ENCODE peak calls at places on chromosome 11, in six cellular contexts. M is fibroblast of mammary gland, Z is OCI-LY7, E is cardiac fibroblast, V is neural crest cell, B is esophagus squamous epithelium. S is an unnamed sample.

GRCh38 chr11:124096364-124096763 is 18.9 kb upstream of the VWA5A start:
- DNase-seq in M (no peak), Z (no peak), E (no peak), V (no peak), B (no peak), S (no peak)

GRCh38 chr11:2576536-2576935 is 123.3 kb downstream of the KCNQ1OT1 start:
- DNase-seq in M (no peak), Z (no peak), E (no peak), V (no peak), B (no peak), S (no peak)

GRCh38 chr11:118401151-118401879 is at the start of gene ATP5MG:
- DNase-seq in M (peak), Z (peak), E (peak), V (peak), B (peak), S (peak)

GRCh38 chr11:32176223-32176811 is 85.4 kb downstream of the RCN1 start:
- DNase-seq in M (peak), Z (peak), E (peak), V (peak), B (peak), S (peak)

GRCh38 chr11:114610984-114611944 is 15.7 kb upstream of the NXPE4 start:
- DNase-seq in M (peak), Z (no peak), E (peak), V (no peak), B (no peak), S (no peak)

GRCh38 chr11:118998822-118999221 is 884 bp downstream of the CENATAC start:
- DNase-seq in M (peak), Z (no peak), E (peak), V (no peak), B (no peak), S (no peak)

GRCh38 chr11:132942611-132943324 is 589.5 kb downstream of the OPCML start:
- DNase-seq in M (no peak), Z (no peak), E (no peak), V (peak), B (no peak), S (no peak)

GRCh38 chr11:11501546-11502274 is 120.1 kb downstream of the GALNT18 start:
- DNase-seq in M (no peak), Z (no peak), E (no peak), V (no peak), B (no peak), S (no peak)

GRCh38 chr11:12674936-12675696 is 895 bp downstream of the TEAD1 start:
- DNase-seq in M (no peak), Z (peak), E (peak), V (no peak), B (no peak), S (peak)

GRCh38 chr11:68470304-68470811 is 9.8 kb downstream of the PPP6R3 start:
- DNase-seq in M (no peak), Z (no peak), E (no peak), V (no peak), B (no peak), S (no peak)

GRCh38 chr11:108069947-108070346 is 51.4 kb upstream of the ACAT1 start:
- DNase-seq in M (peak), Z (no peak), E (peak), V (no peak), B (no peak), S (no peak)

GRCh38 chr11:61027141-61027840 is 55.8 kb downstream of the CD6 start:
- DNase-seq in M (no peak), Z (no peak), E (no peak), V (no peak), B (no peak), S (no peak)

GRCh38 chr11:127471662-127472061 is 471.1 kb upstream of the KIRREL3 start:
- DNase-seq in M (no peak), Z (no peak), E (no peak), V (no peak), B (no peak), S (no peak)
- TF ChIP-seq CTCF in M (no peak), Z (peak), E (no peak), V (no peak), B (no peak), S (peak)

DNA sequence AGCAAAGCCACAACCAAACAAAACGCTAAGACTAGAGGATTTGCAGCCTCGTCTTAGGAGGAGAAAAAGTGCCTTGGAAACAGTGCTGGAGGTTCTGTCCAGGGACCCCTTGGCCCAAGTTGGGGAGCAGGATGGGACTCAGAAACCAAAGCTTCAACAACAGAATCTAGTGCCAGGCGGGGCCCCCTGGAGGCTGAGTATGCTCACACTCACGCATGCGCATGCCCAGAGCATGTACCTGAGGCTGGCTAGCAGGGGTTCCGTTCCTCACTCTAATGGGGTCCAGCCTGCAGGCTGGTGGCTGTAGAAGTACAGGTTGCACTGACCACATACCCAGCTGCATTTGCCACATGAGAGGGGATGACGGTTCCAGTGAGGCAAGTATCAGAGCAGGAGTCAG is 568.6 kb upstream of the CADM1 start:
- DNase-seq in M (no peak), Z (peak), E (no peak), V (peak), B (no peak), S (no peak)
- TF ChIP-seq CTCF in M (no peak), Z (peak), E (no peak), V (peak), B (no peak), S (peak)

GRCh38 chr11:73530109-73530508 is 67.8 kb downstream of the FAM168A start:
- DNase-seq in M (no peak), Z (peak), E (no peak), V (no peak), B (no peak), S (no peak)
- TF ChIP-seq CTCF in M (peak), Z (peak), E (peak), V (peak), B (no peak), S (peak)

GRCh38 chr11:17512101-17512500 is 32.1 kb downstream of the USH1C start:
- DNase-seq in M (no peak), Z (no peak), E (no peak), V (no peak), B (no peak), S (no peak)

GRCh38 chr11:17516551-17517150 is 27.6 kb downstream of the USH1C start:
- DNase-seq in M (no peak), Z (no peak), E (no peak), V (no peak), B (no peak), S (no peak)

GRCh38 chr11:17515443-17516176 is 28.6 kb downstream of the USH1C start:
- DNase-seq in M (no peak), Z (no peak), E (no peak), V (no peak), B (no peak), S (no peak)

GRCh38 chr11:17513853-17514252 is 30.4 kb downstream of the USH1C start:
- DNase-seq in M (peak), Z (no peak), E (no peak), V (no peak), B (no peak), S (no peak)

DNA sequence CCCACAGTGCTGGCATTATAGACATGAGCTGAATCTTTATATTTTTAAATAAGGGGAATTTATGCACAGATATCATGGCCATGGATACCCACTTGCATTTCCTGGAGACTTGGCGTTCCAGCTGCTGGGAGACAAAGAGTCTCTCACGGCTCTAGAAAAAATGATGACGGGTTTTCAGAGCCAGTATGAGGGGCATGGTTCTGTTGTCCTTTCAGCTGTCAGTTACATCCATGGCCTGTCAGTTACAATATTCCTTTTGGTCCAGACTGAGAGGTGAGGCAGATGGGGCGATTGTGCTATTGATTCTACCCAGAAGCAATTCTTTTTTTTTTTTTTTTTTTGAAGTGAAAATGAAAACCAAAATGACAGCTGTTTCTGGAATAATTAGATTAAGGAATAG is 29.7 kb downstream of the USH1C start:
- DNase-seq in M (no peak), Z (no peak), E (no peak), V (no peak), B (no peak), S (no peak)
- TF ChIP-seq CTCF in M (no peak), Z (no peak), E (no peak), V (no peak), B (no peak), S (no peak)

DNA sequence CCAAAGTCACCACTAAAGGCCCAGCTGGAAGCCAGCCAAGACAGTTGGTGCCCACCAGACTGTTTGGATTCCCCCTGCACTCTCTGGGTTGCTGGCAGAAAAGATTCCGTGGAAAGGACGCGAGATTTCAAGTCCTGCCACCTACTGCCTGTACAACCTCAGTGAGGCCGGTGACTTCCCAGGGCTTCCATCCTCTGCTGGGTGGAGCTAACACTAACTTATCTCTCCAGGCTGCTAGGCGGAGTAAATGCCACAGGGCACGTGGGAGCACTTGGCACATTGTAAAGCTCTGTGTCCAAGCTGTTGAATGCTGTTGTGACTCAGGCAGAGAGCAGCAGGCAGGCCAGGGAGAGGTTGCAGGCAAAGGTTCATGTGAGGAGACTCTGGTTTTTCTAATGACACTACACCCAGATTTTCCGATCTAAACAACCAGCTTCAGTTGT is 50.9 kb upstream of the CDON start:
- DNase-seq in M (peak), Z (no peak), E (peak), V (no peak), B (no peak), S (no peak)
- TF ChIP-seq CTCF in M (no peak), Z (no peak), E (no peak), V (no peak), B (no peak), S (no peak)

GRCh38 chr11:87083029-87083428 is 45.3 kb downstream of the TMEM135 start:
- DNase-seq in M (no peak), Z (no peak), E (no peak), V (no peak), B (no peak), S (no peak)
- TF ChIP-seq CTCF in M (no peak), Z (no peak), E (no peak), V (no peak), B (no peak), S (no peak)